ENCODE peak calls at places on chromosomes 7 and 10, in six cellular contexts. W is iPS DF 6.9, K is Right ventricle myocardium superior, D is NCI-H1092, T is C1 segment of cervical spinal cord, C is HTR-8/SVneo. I is an unnamed sample.

GRCh38 chr7:28754027-28754426 is 204.1 kb downstream of the TRIL start:
- DNase-seq in W (no peak), D (no peak), C (no peak), K (no peak), T (peak), I (no peak)

GRCh38 chr10:28984431-28984830 is 304.4 kb upstream of the LYZL1 start:
- DNase-seq in W (no peak), D (peak), K (peak), T (peak), C (peak), I (peak)

GRCh38 chr7:20193242-20193777 is 23.9 kb downstream of the MACC1 start:
- DNase-seq in C (no peak), K (no peak), W (no peak), T (no peak), D (no peak), I (no peak)

GRCh38 chr7:2143450-2143849 is 89.3 kb downstream of the MAD1L1 start:
- DNase-seq in K (peak), C (no peak), D (no peak), T (no peak), W (no peak), I (no peak)

GRCh38 chr10:11684717-11685645 is 57.2 kb upstream of the ECHDC3 start:
- DNase-seq in T (peak), W (no peak), C (peak), D (no peak), K (peak), I (no peak)

GRCh38 chr7:33251261-33251660 is 121.9 kb downstream of the BBS9 start:
- DNase-seq in W (no peak), D (no peak), K (no peak), C (no peak), T (no peak), I (no peak)

GRCh38 chr7:150939052-150939810 is 38.9 kb downstream of the KCNH2 start:
- DNase-seq in W (no peak), C (no peak), D (no peak), K (no peak), T (no peak), I (no peak)

GRCh38 chr10:7789390-7789789 is 1.4 kb downstream of the ATP5F1C start:
- DNase-seq in K (peak), W (no peak), C (no peak), D (peak), T (no peak), I (no peak)

GRCh38 chr10:128160335-128160734 is 34.1 kb upstream of the MKI67 start:
- DNase-seq in T (no peak), K (no peak), D (no peak), C (no peak), W (no peak), I (no peak)

GRCh38 chr7:2717293-2717904 is 29.4 kb downstream of the AMZ1 start:
- DNase-seq in C (no peak), D (peak), K (peak), W (no peak), T (no peak), I (no peak)

GRCh38 chr10:117364121-117364960 is 10.9 kb downstream of the PDZD8 start:
- DNase-seq in K (no peak), C (no peak), D (no peak), T (no peak), W (no peak), I (no peak)

GRCh38 chr7:10889266-10889898 is 84.3 kb upstream of the PHF14 start:
- DNase-seq in D (peak), K (no peak), W (peak), C (peak), T (peak), I (peak)

GRCh38 chr10:94282369-94282768 is 80.4 kb downstream of the NOC3L start:
- DNase-seq in W (no peak), T (no peak), K (no peak), D (no peak), C (no peak), I (no peak)

GRCh38 chr10:35300063-35300699 is 36.1 kb upstream of the CCNY start:
- DNase-seq in W (no peak), C (peak), D (no peak), T (peak), K (peak), I (no peak)

GRCh38 chr10:1061930-1062769 is 6.0 kb downstream of the WDR37 start:
- DNase-seq in W (no peak), D (no peak), K (no peak), T (no peak), C (no peak), I (no peak)

GRCh38 chr7:29194206-29194593 is 375 bp upstream of the CHN2 start:
- DNase-seq in D (peak), T (peak), C (no peak), W (no peak), K (peak), I (peak)